ENCODE peak calls at places on chromosome 21, in nine cellular contexts. C is upper lobe of left lung; K is left lung; T is body of pancreas; R is T-helper 17 cell; V is CD8-positive, alpha-beta T cell; O is omental fat pad; Q is SK-N-SH treated with all-trans-retinoic acid at 6 μM for 48 hours; H is activated CD4-positive, CD25-positive, alpha-beta regulatory T cell treated with anti-CD3 and anti-CD28 coated beads, Interleukin-2, amount 50 U/mL, for 24 hours. Y is an unnamed sample.

GRCh38 chr21:34734696-34735095 is 65.9 kb downstream of the CLIC6 start:
- ATAC-seq in V (no peak), K (peak), Q (no peak), T (no peak), R (no peak), H (no peak), C (no peak), O (no peak), Y (no peak)

GRCh38 chr21:17711896-17712295 is 99.2 kb upstream of the BTG3 start:
- ATAC-seq in V (no peak), T (no peak), R (no peak), C (no peak), H (no peak), O (no peak), Q (no peak), K (no peak), Y (no peak)

GRCh38 chr21:38645282-38645681 is 147.0 kb upstream of the ERG start:
- ATAC-seq in V (no peak), Q (peak), C (no peak), R (no peak), O (no peak), T (no peak), K (no peak), H (no peak), Y (no peak)

GRCh38 chr21:38914531-38915385 is 109.0 kb downstream of the ETS2 start:
- ATAC-seq in C (no peak), R (no peak), K (no peak), V (no peak), T (no peak), O (peak), H (no peak), Q (peak), Y (no peak)

GRCh38 chr21:28516996-28517592 is 475.6 kb downstream of the LTN1 start:
- ATAC-seq in R (peak), C (no peak), T (peak), H (peak), O (no peak), V (peak), Q (peak), K (peak), Y (peak)

GRCh38 chr21:25859264-25859931 is 124.6 kb downstream of the GABPA start:
- ATAC-seq in Q (peak), H (no peak), C (no peak), O (peak), K (no peak), V (no peak), R (no peak), T (no peak), Y (no peak)

GRCh38 chr21:14040386-14040785 is 170.4 kb downstream of the LIPI start:
- ATAC-seq in K (no peak), H (no peak), Q (no peak), R (no peak), V (no peak), C (no peak), O (no peak), T (no peak), Y (no peak)

GRCh38 chr21:32018381-32018780 is 145.6 kb downstream of the HUNK start:
- ATAC-seq in V (no peak), T (no peak), Q (no peak), R (no peak), O (no peak), C (no peak), H (no peak), K (no peak), Y (no peak)

GRCh38 chr21:34023691-34024381 is 49.5 kb upstream of the MRPS6 start:
- ATAC-seq in V (no peak), K (peak), Q (no peak), H (no peak), C (no peak), T (no peak), R (no peak), O (no peak), Y (no peak)

GRCh38 chr21:44006656-44007055 is 5.5 kb upstream of the TRAPPC10 start:
- ATAC-seq in R (no peak), Q (peak), T (peak), V (no peak), H (no peak), K (peak), O (peak), C (no peak), Y (no peak)

GRCh38 chr21:28445081-28445830 is 547.4 kb downstream of the LTN1 start:
- ATAC-seq in R (no peak), K (no peak), T (no peak), O (no peak), V (no peak), C (no peak), Q (no peak), H (no peak), Y (no peak)

GRCh38 chr21:46297311-46298082 is 11.4 kb downstream of the YBEY start:
- ATAC-seq in Q (no peak), C (no peak), V (peak), H (no peak), K (peak), T (peak), O (peak), R (peak), Y (no peak)

GRCh38 chr21:42722808-42723470 is 69.5 kb downstream of the PDE9A start:
- ATAC-seq in C (peak), K (peak), T (no peak), Q (no peak), O (no peak), H (no peak), R (no peak), V (no peak), Y (no peak)

GRCh38 chr21:38817371-38818335 is 11.9 kb downstream of the ETS2 start:
- ATAC-seq in K (no peak), V (no peak), Q (peak), O (peak), H (no peak), T (no peak), C (no peak), R (no peak), Y (peak)

GRCh38 chr21:34690793-34691175 is 22.0 kb downstream of the CLIC6 start:
- ATAC-seq in Q (no peak), O (no peak), V (no peak), K (peak), R (no peak), T (no peak), H (no peak), C (no peak), Y (no peak)

GRCh38 chr21:35212393-35213127 is 163.5 kb upstream of the RUNX1 start:
- ATAC-seq in Q (no peak), K (peak), H (no peak), R (no peak), C (peak), T (no peak), O (no peak), V (no peak), Y (no peak)

GRCh38 chr21:15018382-15018781 is 46.4 kb downstream of the NRIP1 start:
- ATAC-seq in R (no peak), K (no peak), H (peak), C (no peak), Q (no peak), V (no peak), T (no peak), O (no peak), Y (no peak)

GRCh38 chr21:42609806-42610205 is 43.6 kb upstream of the PDE9A start:
- ATAC-seq in H (peak), O (no peak), T (no peak), V (peak), K (no peak), C (no peak), R (peak), Q (no peak), Y (no peak)